ENCODE peak calls at places on chromosomes 6 and 20, in four cellular contexts. Y is sigmoid colon, G is GM23338, T is HepG2. E is an unnamed sample.

GRCh38 chr20:13089950-13090469 is 81.2 kb downstream of the SPTLC3 start:
- DNase-seq in Y (no peak), T (peak; percentile 99), G (no peak), E (no peak)

GRCh38 chr6:73231986-73232391 is 6.7 kb upstream of the KHDC1L start:
- DNase-seq in Y (no peak), T (no peak), G (no peak), E (no peak)

GRCh38 chr6:121780325-121781313 is 345.2 kb downstream of the GJA1 start:
- DNase-seq in G (no peak), T (no peak), Y (peak; percentile 73), E (no peak)

GRCh38 chr6:35085359-35086281 is 55.5 kb downstream of the TCP11 start:
- DNase-seq in Y (peak; percentile 58), T (no peak), G (no peak), E (no peak)

GRCh38 chr20:4158466-4159050 is 143.2 kb upstream of the RNF24 start:
- DNase-seq in Y (no peak), G (no peak), T (no peak), E (no peak)

GRCh38 chr6:53857318-53858094 is 62.7 kb downstream of the LRRC1 start:
- DNase-seq in G (no peak), Y (no peak), T (no peak), E (no peak)

GRCh38 chr6:1222426-1223311 is 89.2 kb upstream of the FOXQ1 start:
- DNase-seq in G (no peak), T (no peak), Y (no peak), E (no peak)

GRCh38 chr6:169968541-169969270 is 217.3 kb downstream of the ERMARD start:
- DNase-seq in T (no peak), Y (no peak), G (no peak), E (no peak)

GRCh38 chr20:13800728-13801134 is 15.9 kb downstream of the NDUFAF5 start:
- DNase-seq in G (no peak), Y (peak; percentile 96), T (peak; percentile 89), E (peak; percentile 62)

GRCh38 chr6:21171801-21172200 is 421.8 kb upstream of the SOX4 start:
- DNase-seq in T (no peak), G (no peak), Y (no peak), E (no peak)

GRCh38 chr6:105452924-105453756 is 50.3 kb upstream of the PREP start:
- DNase-seq in G (no peak), Y (no peak), T (no peak), E (no peak)

GRCh38 chr6:154414021-154414813 is 57.6 kb upstream of the IPCEF1 start:
- DNase-seq in G (no peak), T (peak; percentile 67), Y (no peak), E (no peak)

GRCh38 chr6:12516070-12516469 is 200.5 kb upstream of the PHACTR1 start:
- DNase-seq in Y (no peak), T (no peak), G (no peak), E (no peak)

GRCh38 chr6:4112366-4112765 is 23.0 kb downstream of the ECI2 start:
- DNase-seq in T (no peak), Y (no peak), G (no peak), E (no peak)

GRCh38 chr6:159119835-159120234 is 49.4 kb upstream of the FNDC1 start:
- DNase-seq in G (no peak), Y (no peak), T (no peak), E (no peak)

GRCh38 chr20:39132511-39132910 is 170.4 kb downstream of the DHX35 start:
- DNase-seq in Y (no peak), T (no peak), G (no peak), E (no peak)

GRCh38 chr20:59004763-59005522 is 2.1 kb downstream of the CTSZ start:
- DNase-seq in T (peak; percentile 71), Y (peak; percentile 78), G (no peak), E (peak; percentile 54)

GRCh38 chr6:126524927-126525326 is 185.0 kb downstream of the CENPW start:
- DNase-seq in G (no peak), Y (no peak), T (no peak), E (no peak)

GRCh38 chr20:23629017-23629541 is 8.7 kb downstream of the CST3 start:
- DNase-seq in T (peak; percentile 98), G (no peak), Y (no peak), E (peak; percentile 54)

GRCh38 chr20:4812641-4813075 is 90.9 kb downstream of the PRND start:
- DNase-seq in G (no peak), T (no peak), Y (no peak), E (no peak)

GRCh38 chr20:53575481-53576194 is 18.0 kb downstream of the ZNF217 start:
- DNase-seq in T (no peak), G (no peak), Y (no peak), E (peak; percentile 20)

DNA sequence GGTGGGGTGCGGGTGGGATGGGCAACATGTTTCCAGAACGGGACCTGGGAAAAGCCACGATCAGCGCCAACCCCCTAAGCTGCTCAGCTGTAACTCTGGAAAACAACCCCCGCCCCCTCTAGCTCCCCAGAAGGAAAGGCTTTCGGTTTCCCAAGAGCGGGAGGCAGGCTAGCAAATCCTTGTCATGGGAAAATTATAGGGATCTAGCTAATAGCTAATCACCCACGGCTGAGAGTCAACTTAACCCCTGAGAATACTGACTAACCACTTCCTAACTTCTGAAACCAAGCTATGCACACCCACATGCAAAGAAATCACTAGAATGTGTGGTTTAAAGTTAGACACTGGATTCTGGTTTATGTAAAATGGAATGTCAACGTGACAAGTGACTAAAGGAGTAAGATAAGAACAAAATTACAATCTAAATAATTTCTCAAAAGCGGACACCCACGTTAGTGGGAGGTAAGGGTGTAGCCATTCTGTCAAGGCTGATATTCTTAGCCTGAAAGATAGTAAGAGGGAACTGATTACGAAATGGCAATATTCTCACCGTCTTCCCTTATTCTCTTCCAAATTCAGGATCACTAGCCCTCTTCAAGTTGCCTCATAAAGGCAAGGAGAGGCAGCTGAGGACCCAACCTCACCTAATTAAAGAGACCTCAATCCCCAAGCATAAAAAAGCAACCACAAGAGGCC is 20.1 kb downstream of the JAG1 start:
- DNase-seq in G (no peak), Y (peak; percentile 88), T (no peak), E (peak; percentile 51)
- H3K4me1 ChIP-seq in G (peaks cover 79% of the 10 kb centered on the region), Y (peaks cover 73% of the 10 kb centered on the region), T (peaks cover 41% of the 10 kb centered on the region), E (peaks cover 42% of the 10 kb centered on the region)

GRCh38 chr20:1561350-1561749 is 3.8 kb upstream of the SIRPD start:
- DNase-seq in Y (no peak), G (no peak), T (no peak), E (no peak)

GRCh38 chr20:1567392-1568165 is 10.1 kb upstream of the SIRPD start:
- DNase-seq in T (peak; percentile 0), Y (no peak), G (peak; percentile 12), E (no peak)

GRCh38 chr20:1566701-1567100 is 9.2 kb upstream of the SIRPD start:
- DNase-seq in Y (no peak), T (peak; percentile 1), G (no peak), E (no peak)

GRCh38 chr20:1565461-1565860 is 8.0 kb upstream of the SIRPD start:
- DNase-seq in Y (no peak), T (peak; percentile 0), G (no peak), E (no peak)

GRCh38 chr20:1562622-1563021 is 5.1 kb upstream of the SIRPD start:
- DNase-seq in Y (no peak), T (peak; percentile 0), G (no peak), E (no peak)
- H3K27ac ChIP-seq in Y (no peak overlapping the region), T (no peak overlapping the region), G (no peak overlapping the region), E (no peak overlapping the region)

DNA sequence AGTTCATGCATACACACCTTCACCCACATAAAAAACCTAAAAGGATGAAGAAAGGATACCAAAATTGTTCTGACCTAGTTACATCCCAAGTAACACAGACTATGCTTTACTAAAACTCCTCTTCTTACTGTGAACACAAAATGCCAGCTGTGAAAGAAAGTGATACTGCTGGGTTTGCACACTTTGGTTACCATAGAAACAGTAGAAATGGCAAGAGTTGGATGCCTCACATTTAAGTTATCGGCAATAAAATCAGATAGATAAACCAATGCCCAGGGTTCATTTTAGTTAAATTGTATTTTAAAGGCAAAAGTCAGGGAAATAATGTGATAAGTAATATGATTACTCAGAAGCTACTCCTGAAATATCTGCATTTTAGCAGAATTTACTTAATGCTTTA is 161.9 kb downstream of the CDK19 start:
- DNase-seq in Y (no peak), G (no peak), T (no peak), E (no peak)
- TF ChIP-seq POLR2AphosphoS5 in Y (no peak), G (no peak), T (no peak), E (no peak)

GRCh38 chr20:57248132-57248797 is 18.2 kb downstream of the BMP7 start:
- DNase-seq in T (no peak), Y (no peak), G (no peak), E (no peak)

GRCh38 chr20:57249772-57250171 is 16.7 kb downstream of the BMP7 start:
- DNase-seq in G (no peak), T (no peak), Y (no peak), E (no peak)

GRCh38 chr20:57247292-57247975 is 19.0 kb downstream of the BMP7 start:
- DNase-seq in G (no peak), T (no peak), Y (no peak), E (no peak)

GRCh38 chr20:57250607-57251343 is 15.7 kb downstream of the BMP7 start:
- DNase-seq in T (no peak), G (no peak), Y (no peak), E (peak; percentile 52)

DNA sequence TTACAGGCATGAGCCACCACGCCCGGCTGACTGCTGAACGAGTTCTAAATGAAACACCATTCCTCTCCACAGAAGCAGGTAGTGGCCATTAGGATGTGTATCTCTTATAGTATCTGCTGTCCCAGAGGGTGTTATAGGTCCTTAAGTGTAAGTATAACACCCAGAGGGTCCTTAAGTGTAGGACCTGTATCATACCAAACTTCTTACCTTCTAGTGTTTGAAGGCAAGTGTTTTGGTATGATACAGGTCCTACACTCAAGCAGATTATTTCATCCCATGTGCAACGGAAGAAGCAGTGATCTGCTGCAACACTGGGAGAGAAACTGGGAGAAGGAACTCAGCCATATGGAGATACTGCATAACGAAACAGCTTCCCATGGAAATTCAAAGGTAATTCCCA is 17.4 kb downstream of the BMP7 start:
- DNase-seq in T (no peak), Y (no peak), G (no peak), E (no peak)
- H3K4me1 ChIP-seq in T (no peaks in the 10 kb centered on the region), Y (no peaks in the 10 kb centered on the region), G (peaks cover 17% of the 10 kb centered on the region), E (no peaks in the 10 kb centered on the region)

DNA sequence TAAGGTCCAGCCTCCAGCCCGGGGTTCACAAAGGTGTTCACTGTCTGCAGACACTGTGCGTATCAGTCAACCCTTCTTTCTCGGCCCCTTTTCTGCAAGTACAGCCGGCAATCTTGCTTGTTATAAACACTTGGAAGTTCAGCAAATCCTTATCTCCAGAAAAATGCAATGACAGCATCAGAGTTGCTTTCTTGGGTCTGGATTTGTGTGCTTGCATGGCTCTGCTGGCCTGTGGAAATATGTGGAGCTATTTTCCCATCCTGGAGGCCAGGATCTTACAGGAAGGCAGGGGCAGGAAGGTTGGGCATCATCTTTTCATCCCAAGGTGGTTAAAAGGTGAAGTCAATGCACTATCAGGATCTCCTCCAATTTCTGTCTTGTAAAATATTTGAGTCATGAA is 100.3 kb downstream of the SMOC2 start:
- DNase-seq in T (no peak), G (no peak), Y (no peak), E (no peak)
- H3K27ac ChIP-seq in T (no peak overlapping the region), G (peak overlapping the region; percentile 70), Y (peak overlapping the region; percentile 42), E (no peak overlapping the region)

DNA sequence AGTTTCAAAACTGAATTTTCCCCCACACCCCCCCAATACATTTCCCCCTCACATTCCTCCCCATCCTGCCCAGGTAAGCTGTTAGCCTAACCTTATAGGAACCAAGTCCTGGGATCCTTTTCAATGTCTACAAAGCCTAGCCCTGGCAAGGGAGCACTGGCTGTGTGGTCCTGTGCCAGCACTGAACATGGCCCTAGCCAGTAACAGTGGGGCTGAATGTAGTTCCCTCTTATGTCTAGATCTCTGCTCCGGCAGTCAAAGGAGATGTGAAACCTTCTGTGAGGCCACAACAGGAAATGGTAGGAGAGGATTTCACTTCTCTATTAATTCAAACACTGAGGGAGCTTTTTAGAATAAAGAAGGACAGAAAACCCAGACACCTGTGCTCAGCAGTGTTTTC is 3.4 kb upstream of the HLA-DMB start:
- DNase-seq in G (no peak), T (no peak), Y (no peak), E (peak; percentile 59)
- TF ChIP-seq POLR2AphosphoS5 in G (no peak), T (no peak), Y (no peak), E (no peak)